ENCODE peak calls at places on chromosome 21, in eight cellular contexts. I is tibial nerve, R is BE2C, P is mucosa of descending colon, S is nephron progenitor cell, T is colonic mucosa, W is endothelial cell, C is lower lobe of right lung. E is an unnamed sample.

GRCh38 chr21:15441060-15441493 is 288.7 kb upstream of the USP25 start:
- DNase-seq in T (no peak), C (no peak), P (no peak), R (no peak), S (peak; percentile 61), W (no peak), I (no peak), E (no peak)

GRCh38 chr21:29075706-29076447 is 2.4 kb upstream of the CCT8 start:
- DNase-seq in P (no peak), R (no peak), S (no peak), I (no peak), T (no peak), W (no peak), C (no peak), E (no peak)

GRCh38 chr21:36791695-36792451 is 93.0 kb downstream of the SIM2 start:
- DNase-seq in S (no peak), I (no peak), T (no peak), R (peak; percentile 17), P (no peak), W (no peak), C (no peak), E (no peak)

GRCh38 chr21:38503588-38503987 is 5.3 kb upstream of the ERG start:
- DNase-seq in W (peak; percentile 34), R (peak; percentile 33), S (no peak), T (no peak), P (no peak), C (no peak), I (no peak), E (no peak)

GRCh38 chr21:40531421-40531820 is 315.5 kb downstream of the DSCAM start:
- DNase-seq in W (no peak), T (no peak), S (no peak), I (no peak), R (no peak), P (no peak), C (no peak), E (no peak)

GRCh38 chr21:14536929-14537328 is 9.2 kb downstream of the SAMSN1 start:
- DNase-seq in T (no peak), W (no peak), C (no peak), S (no peak), P (no peak), I (no peak), R (no peak), E (no peak)

GRCh38 chr21:16082038-16082816 is 352.4 kb downstream of the USP25 start:
- DNase-seq in P (no peak), W (no peak), R (no peak), C (no peak), T (no peak), I (no peak), S (no peak), E (no peak)

GRCh38 chr21:25994758-25995163 is 175.8 kb downstream of the APP start:
- DNase-seq in P (no peak), R (no peak), W (no peak), S (no peak), T (no peak), C (no peak), I (no peak), E (no peak)

GRCh38 chr21:14259669-14260458 is 43.9 kb downstream of the RBM11 start:
- DNase-seq in W (no peak), S (peak; percentile 14), R (no peak), T (peak; percentile 30), I (no peak), C (no peak), P (no peak), E (no peak)

GRCh38 chr21:28687571-28687970 is 305.1 kb downstream of the LTN1 start:
- DNase-seq in T (no peak), S (no peak), C (no peak), P (no peak), I (no peak), R (no peak), W (no peak), E (no peak)

GRCh38 chr21:17050156-17050555 is 462.7 kb upstream of the CXADR start:
- DNase-seq in I (no peak), S (no peak), P (no peak), C (no peak), R (no peak), W (no peak), T (no peak), E (no peak)

GRCh38 chr21:39079617-39080016 is 103.6 kb downstream of the PSMG1 start:
- DNase-seq in W (no peak), I (peak; percentile 44), T (peak; percentile 49), R (no peak), C (peak; percentile 96), P (peak; percentile 57), S (no peak), E (no peak)

GRCh38 chr21:26783801-26784200 is 61.4 kb downstream of the ADAMTS1 start:
- DNase-seq in T (no peak), W (no peak), P (no peak), C (no peak), I (no peak), R (no peak), S (no peak), E (no peak)

GRCh38 chr21:16773206-16773605 is 739.6 kb upstream of the CXADR start:
- DNase-seq in S (no peak), P (no peak), T (no peak), W (no peak), C (no peak), I (no peak), R (no peak), E (no peak)

GRCh38 chr21:17853393-17854275 is 34.5 kb upstream of the C21orf91 start:
- DNase-seq in T (no peak), R (no peak), P (no peak), W (no peak), I (no peak), S (no peak), C (no peak), E (no peak)

GRCh38 chr21:25790122-25790951 is 55.6 kb downstream of the GABPA start:
- DNase-seq in W (no peak), T (peak; percentile 19), C (no peak), R (peak; percentile 40), I (no peak), P (no peak), S (no peak), E (peak; percentile 21)

GRCh38 chr21:14403681-14404318 is 20.9 kb upstream of the HSPA13 start:
- DNase-seq in R (no peak), T (no peak), W (no peak), S (no peak), C (no peak), P (no peak), I (no peak), E (peak; percentile 6)

GRCh38 chr21:29342394-29342957 is 43.8 kb downstream of the BACH1 start:
- DNase-seq in I (peak; percentile 19), C (peak; percentile 53), R (no peak), W (no peak), T (no peak), P (peak; percentile 31), S (no peak), E (no peak)

GRCh38 chr21:18722193-18722592 is 318.6 kb upstream of the TMPRSS15 start:
- DNase-seq in T (no peak), C (no peak), R (no peak), I (no peak), S (no peak), W (no peak), P (no peak), E (no peak)

GRCh38 chr21:16708431-16708830 is 804.4 kb upstream of the CXADR start:
- DNase-seq in W (no peak), C (no peak), S (no peak), I (no peak), R (no peak), P (no peak), T (no peak), E (no peak)

GRCh38 chr21:36846624-36847023 is 119.8 kb downstream of the HLCS start:
- DNase-seq in I (no peak), P (no peak), W (no peak), T (no peak), C (no peak), S (no peak), R (no peak), E (no peak)

GRCh38 chr21:17858764-17859163 is 39.6 kb upstream of the C21orf91 start:
- DNase-seq in T (no peak), W (no peak), S (no peak), R (no peak), P (no peak), I (no peak), C (no peak), E (no peak)

GRCh38 chr21:41605178-41605933 is 97.4 kb upstream of the TMPRSS2 start:
- DNase-seq in C (no peak), W (no peak), S (peak; percentile 32), I (no peak), P (no peak), T (no peak), R (no peak), E (no peak)
- TF ChIP-seq CTCF in C (no peak), W (no peak), S (no peak), I (no peak), P (no peak), T (no peak), R (no peak), E (no peak)

GRCh38 chr21:34890258-34890723 is 158.8 kb downstream of the RUNX1 start:
- DNase-seq in W (no peak), T (no peak), P (no peak), S (no peak), R (no peak), I (no peak), C (no peak), E (no peak)
- TF ChIP-seq CTCF in W (peak; percentile 51), T (no peak), P (no peak), S (no peak), R (no peak), I (no peak), C (no peak), E (no peak)

GRCh38 chr21:41613421-41613998 is 105.6 kb upstream of the TMPRSS2 start:
- DNase-seq in W (no peak), T (no peak), I (no peak), R (peak; percentile 23), C (no peak), P (peak; percentile 23), S (no peak), E (no peak)

GRCh38 chr21:41612674-41613250 is 104.8 kb upstream of the TMPRSS2 start:
- DNase-seq in I (peak; percentile 64), P (peak; percentile 64), C (peak; percentile 65), W (peak; percentile 74), S (peak; percentile 86), R (peak; percentile 52), T (peak; percentile 65), E (peak; percentile 72)

GRCh38 chr21:41610042-41610839 is 102.3 kb upstream of the TMPRSS2 start:
- DNase-seq in T (peak; percentile 78), I (no peak), S (peak; percentile 74), C (peak; percentile 77), R (peak; percentile 49), W (peak; percentile 79), P (peak; percentile 76), E (peak; percentile 66)

GRCh38 chr21:41611441-41611840 is 103.5 kb upstream of the TMPRSS2 start:
- DNase-seq in I (no peak), R (no peak), S (no peak), W (no peak), T (no peak), P (peak; percentile 18), C (no peak), E (no peak)

GRCh38 chr21:41611966-41612606 is 104.1 kb upstream of the TMPRSS2 start:
- DNase-seq in I (no peak), R (no peak), P (peak; percentile 69), T (peak; percentile 78), C (no peak), S (no peak), W (peak; percentile 43), E (peak; percentile 61)
- TF ChIP-seq CTCF in I (no peak), R (no peak), P (peak; percentile 35), T (no peak), C (no peak), S (no peak), W (no peak), E (peak; percentile 29)

GRCh38 chr21:46092026-46092764 is 5.7 kb upstream of the COL6A2 start:
- DNase-seq in R (no peak), C (no peak), W (no peak), T (peak; percentile 49), P (no peak), I (peak; percentile 61), S (no peak), E (no peak)
- TF ChIP-seq CTCF in R (no peak), C (no peak), W (no peak), T (no peak), P (no peak), I (no peak), S (no peak), E (no peak)

E was measured in Calu3.